ENCODE peak calls at places on chromosomes 12 and 14, in eight cellular contexts. Y, N, G, W, J, O, H and T are unnamed samples.

GRCh38 chr12:56071648-56072047 is 8.3 kb upstream of the ERBB3 start:
- DNase-seq in O (peak; percentile 56), N (peak; percentile 51), Y (no peak), J (no peak), G (no peak), H (no peak), W (no peak), T (no peak)

GRCh38 chr12:93419388-93420034 is 22.2 kb downstream of the UBE2N start:
- DNase-seq in J (peak; percentile 39), N (peak; percentile 75), O (peak; percentile 49), G (no peak), H (no peak), Y (peak; percentile 41), W (no peak), T (peak; percentile 59)

GRCh38 chr12:128914908-128915563 is 61.8 kb downstream of the GLT1D1 start:
- DNase-seq in N (no peak), W (no peak), O (no peak), J (no peak), Y (no peak), G (no peak), H (peak; percentile 88), T (no peak)

GRCh38 chr12:12717586-12718381 is 616 bp downstream of the CDKN1B start:
- DNase-seq in O (no peak), N (no peak), G (peak; percentile 32), J (no peak), Y (peak; percentile 61), W (no peak), H (no peak), T (peak; percentile 46)

GRCh38 chr14:105773584-105773983 is 247.2 kb downstream of the TMEM121 start:
- DNase-seq in J (no peak), N (no peak), H (no peak), G (no peak), W (no peak), O (no peak), Y (no peak), T (no peak)

GRCh38 chr14:101839236-101839635 is 77.7 kb downstream of the PPP2R5C start:
- DNase-seq in H (peak; percentile 57), O (no peak), N (no peak), W (no peak), J (no peak), Y (no peak), G (no peak), T (no peak)

GRCh38 chr14:24700511-24700910 is 66.5 kb upstream of the GZMB start:
- DNase-seq in N (no peak), G (no peak), Y (no peak), H (no peak), J (no peak), O (no peak), W (no peak), T (no peak)

GRCh38 chr12:82425241-82425640 is 66.9 kb downstream of the METTL25 start:
- DNase-seq in W (no peak), N (peak; percentile 73), G (no peak), Y (no peak), O (no peak), J (no peak), H (no peak), T (no peak)

GRCh38 chr14:92516966-92517350 is 3.4 kb downstream of the RIN3 start:
- DNase-seq in N (no peak), G (no peak), Y (no peak), J (no peak), W (no peak), O (no peak), H (no peak), T (no peak)

GRCh38 chr14:31243860-31244259 is 36.3 kb upstream of the HECTD1 start:
- DNase-seq in O (no peak), W (no peak), G (no peak), N (no peak), J (no peak), Y (no peak), H (no peak), T (no peak)

GRCh38 chr14:103846569-103847438 is 571 bp downstream of the PPP1R13B start:
- DNase-seq in J (peak; percentile 42), N (no peak), G (peak; percentile 36), H (no peak), O (no peak), Y (peak; percentile 80), W (no peak), T (no peak)

GRCh38 chr12:95083471-95083870 is 10.1 kb upstream of the NR2C1 start:
- DNase-seq in O (no peak), H (no peak), Y (no peak), J (no peak), W (no peak), G (no peak), N (peak; percentile 26), T (no peak)

GRCh38 chr12:5060958-5061357 is 17.3 kb downstream of the KCNA5 start:
- DNase-seq in W (no peak), J (no peak), N (no peak), G (no peak), H (no peak), O (no peak), Y (no peak), T (no peak)

DNA sequence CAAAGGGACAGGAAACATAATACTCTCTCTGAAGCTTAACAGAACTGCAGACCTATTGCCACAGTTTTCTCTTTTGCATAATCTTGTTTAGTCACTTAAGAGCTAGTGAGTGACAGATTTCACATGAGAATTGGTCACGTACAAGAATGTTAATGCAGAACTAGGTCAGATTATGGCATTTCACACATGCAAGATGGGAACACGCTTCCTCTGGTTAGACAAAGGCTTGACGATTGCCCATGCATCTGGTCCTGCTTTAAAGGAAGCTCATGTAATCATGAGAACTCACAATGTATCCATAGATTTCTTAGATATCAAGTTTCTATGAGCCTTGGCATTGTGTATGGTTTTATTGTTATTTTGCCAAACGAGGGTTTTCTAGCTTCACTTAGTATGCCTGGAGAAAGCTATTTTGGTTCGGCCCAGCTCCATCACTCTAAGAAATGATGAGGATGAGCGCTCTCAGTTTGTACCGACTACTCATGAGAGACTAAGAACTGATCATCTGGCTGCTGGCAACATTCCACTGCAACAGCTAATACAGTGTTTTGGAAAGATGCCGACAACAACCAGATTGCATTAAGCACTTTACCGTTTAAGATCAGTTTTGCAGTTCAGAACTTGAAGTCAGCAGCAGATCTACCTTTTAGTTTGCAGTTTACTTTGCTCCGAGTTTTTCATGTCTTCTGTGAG is 380.0 kb downstream of the DIO2 start:
- DNase-seq in J (no peak), W (no peak), H (no peak), Y (no peak), G (no peak), N (peak; percentile 86), O (no peak), T (no peak)
- TF ChIP-seq USF2 in J (no peak), W (no peak), H (no peak), Y (no peak), G (no peak), N (no peak), O (no peak), T (no peak)

GRCh38 chr12:65643595-65644386 is 180.5 kb upstream of the HMGA2 start:
- DNase-seq in O (no peak), W (no peak), H (no peak), Y (no peak), N (peak; percentile 50), J (no peak), G (no peak), T (no peak)
- TF ChIP-seq USF2 in O (no peak), W (no peak), H (no peak), Y (no peak), N (no peak), J (no peak), G (no peak), T (no peak)

GRCh38 chr14:69959136-69959535 is 79.9 kb downstream of the SMOC1 start:
- DNase-seq in Y (no peak), O (no peak), G (no peak), H (no peak), N (no peak), J (no peak), W (no peak), T (no peak)

GRCh38 chr14:69964841-69965240 is 85.6 kb downstream of the SMOC1 start:
- DNase-seq in N (peak; percentile 9), O (no peak), Y (no peak), H (no peak), G (no peak), W (no peak), J (no peak), T (no peak)

GRCh38 chr14:69957986-69958385 is 78.8 kb downstream of the SMOC1 start:
- DNase-seq in Y (no peak), N (no peak), H (no peak), J (no peak), G (no peak), O (no peak), W (no peak), T (no peak)

GRCh38 chr14:69968151-69968550 is 88.9 kb downstream of the SMOC1 start:
- DNase-seq in H (no peak), O (no peak), Y (no peak), G (no peak), N (peak; percentile 43), W (no peak), J (no peak), T (no peak)

GRCh38 chr14:69963966-69964365 is 84.8 kb downstream of the SMOC1 start:
- DNase-seq in G (no peak), W (no peak), N (no peak), H (no peak), Y (no peak), J (no peak), O (no peak), T (no peak)
- TF ChIP-seq USF2 in G (no peak), W (no peak), N (no peak), H (no peak), Y (no peak), J (no peak), O (no peak), T (no peak)

DNA sequence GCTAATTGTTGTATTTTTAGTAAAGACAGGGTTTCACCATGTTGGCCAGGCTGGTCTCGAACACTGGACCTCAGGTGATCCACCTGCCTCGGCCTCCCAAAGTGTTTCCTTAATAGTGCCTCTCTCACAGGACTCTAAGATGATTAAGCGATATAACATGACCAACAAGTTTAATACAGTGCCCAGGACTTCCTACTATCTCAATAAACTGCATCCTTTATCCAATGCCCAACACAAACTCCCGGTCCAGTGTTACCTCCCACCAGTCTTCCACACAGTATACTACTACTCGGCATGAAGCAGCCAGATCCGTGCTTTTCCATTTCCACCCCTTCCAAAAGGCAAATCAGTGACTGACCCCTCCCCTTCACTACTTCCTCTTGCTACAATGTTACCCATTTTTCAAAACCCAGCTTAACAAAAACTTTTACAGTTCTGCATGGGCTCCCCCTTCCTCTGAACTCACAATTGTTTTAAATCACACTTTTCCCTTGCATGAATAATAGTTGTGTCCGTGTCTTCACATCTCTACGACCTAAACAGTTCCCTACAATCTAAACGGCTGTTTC is 895 bp downstream of the NOP2 start:
- DNase-seq in O (no peak), H (no peak), J (no peak), W (no peak), G (no peak), N (no peak), Y (no peak), T (peak; percentile 35)
- TF ChIP-seq USF2 in O (no peak), H (no peak), J (no peak), W (no peak), G (no peak), N (no peak), Y (no peak), T (no peak)

DNA sequence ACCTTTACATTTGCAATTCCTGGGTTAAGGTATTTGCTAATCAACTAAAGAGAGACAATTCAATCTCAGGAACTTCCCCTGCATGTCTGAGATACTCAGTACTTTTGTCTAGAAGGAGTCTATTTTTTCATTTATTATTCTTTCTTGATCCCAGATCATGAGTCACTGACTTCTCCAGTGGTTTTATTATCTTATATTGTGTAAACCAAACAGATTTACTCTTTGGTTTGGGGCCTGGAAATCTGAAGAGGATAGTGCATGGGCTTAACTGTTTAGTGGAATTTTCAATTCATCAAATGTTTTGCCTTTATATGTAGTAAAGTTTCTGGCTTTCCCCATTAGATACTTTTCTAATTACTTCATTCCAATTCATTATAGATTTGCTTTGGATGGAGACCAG is 185.4 kb downstream of the ALG10B start:
- DNase-seq in H (no peak), N (no peak), J (no peak), O (no peak), Y (no peak), W (no peak), G (no peak), T (no peak)
- TF ChIP-seq USF2 in H (no peak), N (no peak), J (no peak), O (no peak), Y (no peak), W (no peak), G (no peak), T (no peak)